ENCODE peak calls at places on chromosomes 13 and 19, in four cellular contexts. J is neural progenitor cell, P is hypothalamus, S is AG04450. U is an unnamed sample.

GRCh38 chr13:98937911-98938381 is 39.9 kb downstream of the DOCK9 start:
- DNase-seq in S (no peak), P (no peak), J (peak), U (no peak)

GRCh38 chr19:46571495-46571894 is 29.6 kb upstream of the CALM3 start:
- DNase-seq in J (peak), P (no peak), S (no peak), U (no peak)

GRCh38 chr19:42288411-42288810 is 13.5 kb upstream of the PRR19 start:
- DNase-seq in J (no peak), S (no peak), P (no peak), U (no peak)

GRCh38 chr13:108663710-108664109 is 34.3 kb downstream of the MYO16 start:
- DNase-seq in S (no peak), J (no peak), P (no peak), U (no peak)

GRCh38 chr19:35318679-35319448 is 10.1 kb upstream of the CD22 start:
- DNase-seq in P (peak), J (no peak), S (no peak), U (no peak)

GRCh38 chr19:38730731-38731589 is 13.3 kb downstream of the CAPN12 start:
- DNase-seq in S (no peak), P (no peak), J (no peak), U (no peak)

GRCh38 chr13:29434217-29434940 is 161.1 kb downstream of the SLC7A1 start:
- DNase-seq in J (no peak), P (no peak), S (no peak), U (no peak)

GRCh38 chr19:45598267-45599011 is 3.6 kb downstream of the GPR4 start:
- DNase-seq in S (no peak), J (no peak), P (no peak), U (no peak)

GRCh38 chr13:27599845-27600553 is 20.3 kb downstream of the LNX2 start:
- DNase-seq in P (no peak), J (no peak), S (no peak), U (no peak)

GRCh38 chr13:35471466-35472307 is 4.8 kb downstream of the MAB21L1 start:
- DNase-seq in S (no peak), P (no peak), J (peak), U (no peak)

GRCh38 chr19:38145627-38146026 is 78.4 kb downstream of the DPF1 start:
- DNase-seq in P (no peak), J (no peak), S (no peak), U (no peak)

GRCh38 chr13:112986470-112986869 is 17.5 kb downstream of the MCF2L start:
- DNase-seq in J (no peak), S (no peak), P (no peak), U (no peak)

GRCh38 chr13:112525306-112525945 is 62.5 kb downstream of the TUBGCP3 start:
- DNase-seq in S (no peak), J (no peak), P (no peak), U (no peak)

GRCh38 chr19:17952041-17952976 is 14.6 kb upstream of the KCNN1 start:
- DNase-seq in J (peak), S (no peak), P (no peak), U (no peak)

GRCh38 chr19:16447015-16447384 is 24.8 kb downstream of the EPS15L1 start:
- DNase-seq in J (no peak), S (peak), P (no peak), U (no peak)

GRCh38 chr19:43763473-43763939 is 8.7 kb upstream of the SMG9 start:
- DNase-seq in S (no peak), J (no peak), P (no peak), U (no peak)

GRCh38 chr19:29660835-29661234 is 4.4 kb upstream of the PLEKHF1 start:
- DNase-seq in P (no peak), S (no peak), J (no peak), U (no peak)

GRCh38 chr19:728011-728410 is 19.3 kb downstream of the PALM start:
- DNase-seq in S (no peak), P (no peak), J (no peak), U (no peak)

GRCh38 chr13:79149210-79149609 is 256.8 kb downstream of the RBM26 start:
- DNase-seq in P (no peak), J (no peak), S (no peak), U (no peak)

GRCh38 chr13:45615501-45616101 is at the start of gene ERICH6B:
- DNase-seq in J (peak), P (peak), S (no peak), U (no peak)